ENCODE peak calls at places on chromosomes 6 and 20, in four cellular contexts. N, X, G and P are unnamed samples.

GRCh38 chr6:142155895-142156757 is 9.1 kb downstream of the VTA1 start:
- DNase-seq in N (no peak), X (no peak), G (no peak), P (no peak)

GRCh38 chr6:81787313-81788068 is 35.0 kb upstream of the TENT5A start:
- DNase-seq in N (no peak), X (no peak), G (no peak), P (no peak)

GRCh38 chr20:45779011-45779915 is 12.4 kb downstream of the WFDC3 start:
- DNase-seq in N (no peak), X (no peak), G (no peak), P (no peak)

GRCh38 chr6:47134476-47135189 is 92.5 kb upstream of the ADGRF1 start:
- DNase-seq in N (no peak), X (no peak), G (no peak), P (no peak)

GRCh38 chr6:56250266-56250665 is 2.9 kb upstream of the COL21A1 start:
- DNase-seq in N (no peak), X (no peak), G (no peak), P (no peak)

GRCh38 chr6:78436335-78436734 is 431.0 kb upstream of the IRAK1BP1 start:
- DNase-seq in N (no peak), X (no peak), G (no peak), P (no peak)

GRCh38 chr20:37711987-37712961 is 18.4 kb downstream of the CTNNBL1 start:
- DNase-seq in N (no peak), X (peak), G (peak), P (no peak)

GRCh38 chr6:2460216-2460734 is 214.9 kb upstream of the GMDS start:
- DNase-seq in N (no peak), X (no peak), G (no peak), P (no peak)

GRCh38 chr20:11907621-11908020 is 10.1 kb upstream of the BTBD3 start:
- DNase-seq in N (no peak), X (no peak), G (no peak), P (no peak)

GRCh38 chr20:59743767-59744485 is 139.6 kb downstream of the PHACTR3 start:
- DNase-seq in N (no peak), X (no peak), G (no peak), P (no peak)

GRCh38 chr20:36493013-36493800 is 48.1 kb upstream of the MYL9 start:
- DNase-seq in N (no peak), X (peak), G (peak), P (no peak)

GRCh38 chr20:56634307-56634706 is 5.2 kb downstream of the TFAP2C start:
- DNase-seq in N (no peak), X (no peak), G (no peak), P (no peak)

GRCh38 chr20:38961530-38962043 is 557 bp upstream of the DHX35 start:
- DNase-seq in N (no peak), X (no peak), G (no peak), P (no peak)